ENCODE peak calls at places on chromosome 12, in seven cellular contexts. N, K, C, P, E, I and Y are unnamed samples. For H3K4me1, the result is how much of the 10 kb centered on the place peaks cover.

GRCh38 chr12:106106892-106107291 is 31.9 kb downstream of the NUAK1 start:
- DNase-seq in N (no peak), K (no peak), C (peak), P (no peak), E (no peak), I (no peak), Y (no peak)

GRCh38 chr12:57611116-57611809 is at the start of gene ARHGEF25:
- DNase-seq in N (peak), K (peak), C (peak), P (peak), E (peak), I (peak), Y (no peak)

GRCh38 chr12:45247589-45247988 is 31.7 kb downstream of the ANO6 start:
- DNase-seq in N (no peak), K (no peak), C (no peak), P (no peak), E (no peak), I (no peak), Y (no peak)

GRCh38 chr12:130835011-130835410 is 4.0 kb downstream of the STX2 start:
- DNase-seq in N (no peak), K (no peak), C (no peak), P (no peak), E (no peak), I (no peak), Y (no peak)

GRCh38 chr12:28222081-28222700 is 31.9 kb downstream of the CCDC91 start:
- DNase-seq in N (no peak), K (peak), C (no peak), P (no peak), E (no peak), I (no peak), Y (no peak)

GRCh38 chr12:45290218-45290609 is 74.3 kb downstream of the ANO6 start:
- DNase-seq in N (no peak), K (no peak), C (peak), P (no peak), E (no peak), I (no peak), Y (no peak)

GRCh38 chr12:131101703-131102492 is 148.2 kb downstream of the ADGRD1 start:
- DNase-seq in N (no peak), K (no peak), C (no peak), P (no peak), E (no peak), I (no peak), Y (peak)

GRCh38 chr12:51326762-51327439 is 2.9 kb upstream of the BIN2 start:
- DNase-seq in N (no peak), K (no peak), C (peak), P (no peak), E (no peak), I (no peak), Y (no peak)

GRCh38 chr12:92365333-92365732 is 219.7 kb upstream of the BTG1 start:
- DNase-seq in N (no peak), K (no peak), C (no peak), P (no peak), E (no peak), I (no peak), Y (no peak)

GRCh38 chr12:122517877-122518276 is 8.9 kb downstream of the RSRC2 start:
- DNase-seq in N (no peak), K (no peak), C (peak), P (no peak), E (no peak), I (no peak), Y (no peak)

GRCh38 chr12:86193931-86194330 is 62.3 kb downstream of the MGAT4C start:
- DNase-seq in N (no peak), K (no peak), C (no peak), P (no peak), E (no peak), I (no peak), Y (no peak)

GRCh38 chr12:91913651-91914050 is 232.0 kb downstream of the BTG1 start:
- DNase-seq in N (no peak), K (no peak), C (peak), P (no peak), E (no peak), I (no peak), Y (no peak)

GRCh38 chr12:52650520-52651081 is 1.4 kb downstream of the KRT2 start:
- DNase-seq in N (no peak), K (no peak), C (peak), P (no peak), E (no peak), I (no peak), Y (no peak)

GRCh38 chr12:107552263-107552662 is 133.3 kb upstream of the PWP1 start:
- DNase-seq in N (no peak), K (no peak), C (no peak), P (no peak), E (no peak), I (no peak), Y (no peak)

GRCh38 chr12:87676726-87677125 is 352.5 kb downstream of the C12orf50 start:
- DNase-seq in N (no peak), K (no peak), C (no peak), P (no peak), E (no peak), I (no peak), Y (no peak)

GRCh38 chr12:25151476-25151875 is 43.5 kb downstream of the DNAI7 start:
- DNase-seq in N (no peak), K (peak), C (peak), P (no peak), E (peak), I (peak), Y (peak)

GRCh38 chr12:128853321-128854197 is at the start of gene GLT1D1:
- DNase-seq in N (no peak), K (no peak), C (no peak), P (no peak), E (no peak), I (no peak), Y (no peak)

GRCh38 chr12:48037267-48037915 is 33.1 kb upstream of the COL2A1 start:
- DNase-seq in N (no peak), K (no peak), C (no peak), P (no peak), E (no peak), I (no peak), Y (no peak)

GRCh38 chr12:107645630-107646333 is 39.8 kb upstream of the PWP1 start:
- DNase-seq in N (no peak), K (no peak), C (no peak), P (peak), E (no peak), I (no peak), Y (no peak)

GRCh38 chr12:131527092-131527491 is 183.8 kb upstream of the SFSWAP start:
- DNase-seq in N (no peak), K (no peak), C (no peak), P (no peak), E (no peak), I (no peak), Y (no peak)

GRCh38 chr12:113471619-113472171 is at the start of gene LHX5:
- DNase-seq in N (no peak), K (peak), C (peak), P (no peak), E (no peak), I (no peak), Y (no peak)

GRCh38 chr12:107467716-107468115 is 217.9 kb upstream of the PWP1 start:
- DNase-seq in N (no peak), K (no peak), C (no peak), P (no peak), E (no peak), I (no peak), Y (no peak)

GRCh38 chr12:53603804-53604203 is 22.4 kb downstream of the ATF7 start:
- DNase-seq in N (no peak), K (no peak), C (no peak), P (no peak), E (no peak), I (no peak), Y (no peak)

GRCh38 chr12:123064885-123065619 is 84.6 kb downstream of the ARL6IP4 start:
- DNase-seq in N (no peak), K (peak), C (no peak), P (peak), E (no peak), I (no peak), Y (no peak)

GRCh38 chr12:79415754-79416435 is 274.9 kb downstream of the PAWR start:
- DNase-seq in N (no peak), K (no peak), C (peak), P (no peak), E (no peak), I (peak), Y (no peak)

GRCh38 chr12:1273051-1273450 is 282.0 kb downstream of the ERC1 start:
- DNase-seq in N (no peak), K (no peak), C (peak), P (no peak), E (no peak), I (no peak), Y (no peak)

GRCh38 chr12:6216581-6216980 is 16.4 kb downstream of the CD9 start:
- DNase-seq in N (no peak), K (no peak), C (no peak), P (no peak), E (no peak), I (no peak), Y (no peak)

GRCh38 chr12:6222009-6222702 is 22.0 kb downstream of the CD9 start:
- DNase-seq in N (no peak), K (no peak), C (no peak), P (no peak), E (no peak), I (peak), Y (no peak)

GRCh38 chr12:6221146-6221545 is 20.9 kb downstream of the CD9 start:
- DNase-seq in N (no peak), K (no peak), C (no peak), P (no peak), E (no peak), I (no peak), Y (no peak)

GRCh38 chr12:6218526-6218925 is 18.3 kb downstream of the CD9 start:
- DNase-seq in N (no peak), K (no peak), C (no peak), P (no peak), E (no peak), I (no peak), Y (no peak)

DNA sequence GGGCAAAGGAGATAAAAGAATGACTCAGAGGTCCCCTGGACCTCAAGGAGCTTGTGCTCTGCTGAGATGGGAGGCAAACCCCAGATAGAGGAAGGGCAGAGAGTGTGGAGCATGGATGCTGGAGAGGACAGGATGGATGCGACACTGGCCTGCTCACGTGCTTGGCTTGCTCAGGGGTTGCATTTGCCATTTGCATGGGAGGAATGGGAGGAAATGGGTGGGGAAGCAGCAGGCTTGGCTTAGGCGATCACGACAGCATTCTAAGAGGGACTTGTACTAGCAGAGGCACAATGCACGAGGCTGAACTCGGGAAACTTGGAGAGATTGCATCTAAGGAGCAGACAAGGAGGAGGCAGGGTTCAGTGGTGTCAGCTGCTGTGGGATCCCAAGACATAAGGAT is 19.8 kb downstream of the CD9 start:
- DNase-seq in N (no peak), K (no peak), C (no peak), P (no peak), E (no peak), I (no peak), Y (no peak)
- H3K4me1 ChIP-seq in N (under half), K (half or more), C (under half), P (under half), E (under half), I (half or more), Y (under half)

DNA sequence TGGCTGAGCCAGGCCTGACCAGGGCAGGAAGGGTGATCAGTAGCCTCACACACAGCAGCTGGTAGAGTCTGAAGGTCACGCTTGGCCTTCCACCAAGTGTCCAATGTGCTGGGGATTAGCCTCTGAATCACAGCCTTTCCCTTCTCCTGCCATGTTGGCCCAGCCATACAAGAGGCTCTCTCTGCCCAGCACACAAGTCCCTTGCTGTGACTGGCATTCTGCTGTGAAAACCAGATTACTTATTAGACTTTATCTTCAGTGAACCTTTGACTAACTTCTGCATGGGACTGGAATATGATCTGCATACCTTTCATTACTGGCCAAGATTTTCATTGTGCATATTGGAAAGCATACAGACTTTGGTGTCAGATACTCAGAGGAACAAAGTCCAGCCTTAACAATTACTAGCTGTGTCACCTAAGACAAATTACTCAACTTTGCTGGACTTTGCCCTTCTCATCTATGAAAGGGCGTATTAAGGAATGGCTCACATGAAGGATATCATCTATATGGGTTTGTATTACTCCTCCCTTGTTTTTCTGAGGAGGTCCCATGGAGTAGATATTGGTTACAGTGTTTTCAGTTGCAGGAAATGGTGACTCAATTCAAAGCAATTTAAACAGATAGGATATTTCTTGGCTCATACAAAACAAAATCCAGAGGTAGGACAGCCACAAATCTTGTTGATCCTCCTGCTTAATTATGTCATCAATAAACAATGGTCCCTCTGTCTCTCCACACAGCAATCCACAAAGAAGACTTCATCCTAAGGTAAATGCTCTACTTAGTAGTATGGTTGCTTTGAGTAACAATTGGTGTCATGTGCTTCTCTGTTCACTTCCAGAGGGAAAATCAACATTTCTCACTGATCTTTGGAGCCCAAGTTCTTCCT is 99.6 kb downstream of the DYRK2 start:
- DNase-seq in N (no peak), K (no peak), C (peak), P (peak), E (peak), I (peak), Y (peak)
- H3K27ac ChIP-seq in N (no peak), K (no peak), C (peak), P (peak), E (peak), I (peak), Y (peak)

GRCh38 chr12:46465307-46465706 is 92.7 kb upstream of the SLC38A2 start:
- DNase-seq in N (no peak), K (no peak), C (no peak), P (no peak), E (no peak), I (no peak), Y (no peak)

GRCh38 chr12:46470975-46471374 is 98.4 kb upstream of the SLC38A2 start:
- DNase-seq in N (no peak), K (no peak), C (peak), P (no peak), E (no peak), I (no peak), Y (no peak)

GRCh38 chr12:46468813-46469212 is 96.2 kb upstream of the SLC38A2 start:
- DNase-seq in N (no peak), K (no peak), C (no peak), P (no peak), E (no peak), I (no peak), Y (no peak)

GRCh38 chr12:46470039-46470627 is 97.6 kb upstream of the SLC38A2 start:
- DNase-seq in N (no peak), K (no peak), C (no peak), P (no peak), E (no peak), I (no peak), Y (no peak)

DNA sequence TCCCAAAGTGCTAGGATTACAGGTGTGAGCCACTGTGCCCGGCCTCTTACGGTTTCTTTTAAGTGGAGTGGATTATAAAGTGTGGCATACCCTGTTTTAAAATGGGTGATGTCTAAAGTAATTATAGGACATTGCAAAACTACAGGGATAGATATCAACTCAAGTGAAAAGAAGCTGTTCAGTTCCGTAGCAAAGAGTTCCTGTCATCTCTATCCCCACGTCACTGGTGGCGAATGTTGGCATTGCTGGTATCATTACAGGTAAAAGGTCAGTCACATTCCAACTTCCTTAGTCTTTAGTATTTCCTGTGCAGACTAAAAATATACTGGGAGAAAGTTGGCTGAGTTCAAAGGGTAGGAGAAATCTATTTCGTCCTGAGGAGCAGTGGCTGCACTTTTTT is 95.6 kb upstream of the SLC38A2 start:
- DNase-seq in N (no peak), K (no peak), C (no peak), P (peak), E (no peak), I (peak), Y (no peak)
- H3K4me1 ChIP-seq in N (under half), K (under half), C (under half), P (half or more), E (under half), I (under half), Y (under half)

GRCh38 chr12:84889818-84890217 is 22.8 kb downstream of the SLC6A15 start:
- DNase-seq in N (no peak), K (no peak), C (no peak), P (no peak), E (no peak), I (no peak), Y (no peak)
- H3K27ac ChIP-seq in N (no peak), K (no peak), C (no peak), P (no peak), E (no peak), I (no peak), Y (no peak)

DNA sequence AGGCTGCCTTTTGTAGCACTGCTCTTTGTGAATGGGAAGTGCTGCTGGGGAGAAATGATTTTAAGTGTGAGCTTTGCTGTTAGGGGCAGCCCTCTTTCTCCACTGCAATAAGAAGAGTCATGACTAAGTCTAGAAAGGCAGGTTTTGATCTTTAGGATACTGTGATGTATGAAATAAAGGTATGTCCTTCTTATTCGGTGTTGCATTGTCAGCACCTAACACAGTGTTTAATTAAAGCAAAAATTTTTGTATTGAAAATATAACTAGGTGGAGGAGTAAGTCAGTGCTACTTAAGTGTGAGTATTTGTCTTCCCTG is 81.5 kb downstream of the ETV6 start:
- DNase-seq in N (no peak), K (no peak), C (no peak), P (no peak), E (no peak), I (no peak), Y (no peak)
- H3K4me1 ChIP-seq in N (under half), K (under half), C (under half), P (under half), E (under half), I (half or more), Y (under half)

GRCh38 chr12:100798799-100799198 is 4.2 kb downstream of the ANO4 start:
- DNase-seq in N (no peak), K (no peak), C (no peak), P (no peak), E (no peak), I (no peak), Y (no peak)
- H3K27ac ChIP-seq in N (no peak), K (no peak), C (no peak), P (no peak), E (no peak), I (no peak), Y (no peak)

GRCh38 chr12:62731378-62731710 is 203.6 kb downstream of the PPM1H start:
- DNase-seq in N (no peak), K (no peak), C (peak), P (no peak), E (no peak), I (no peak), Y (no peak)

GRCh38 chr12:62737201-62737600 is 197.7 kb downstream of the PPM1H start:
- DNase-seq in N (no peak), K (no peak), C (no peak), P (no peak), E (no peak), I (no peak), Y (no peak)

GRCh38 chr12:62730649-62731377 is 204.1 kb downstream of the PPM1H start:
- DNase-seq in N (no peak), K (no peak), C (peak), P (no peak), E (peak), I (no peak), Y (no peak)

GRCh38 chr12:62736596-62736995 is 198.4 kb downstream of the PPM1H start:
- DNase-seq in N (no peak), K (no peak), C (no peak), P (no peak), E (no peak), I (no peak), Y (no peak)

GRCh38 chr12:62732861-62733427 is 202.0 kb downstream of the PPM1H start:
- DNase-seq in N (no peak), K (no peak), C (peak), P (no peak), E (peak), I (no peak), Y (no peak)
- H3K4me1 ChIP-seq in N (under half), K (under half), C (half or more), P (under half), E (half or more), I (half or more), Y (under half)

GRCh38 chr12:116812238-116812637 is 69.0 kb downstream of the HRK start:
- DNase-seq in N (no peak), K (no peak), C (no peak), P (no peak), E (no peak), I (no peak), Y (no peak)
- H3K27ac ChIP-seq in N (no peak), K (no peak), C (no peak), P (no peak), E (no peak), I (no peak), Y (no peak)

GRCh38 chr12:124623344-124623885 is 56.0 kb upstream of the NCOR2 start:
- DNase-seq in N (no peak), K (no peak), C (no peak), P (no peak), E (no peak), I (no peak), Y (no peak)
- H3K4me1 ChIP-seq in N (under half), K (under half), C (under half), P (under half), E (under half), I (under half), Y (under half)

GRCh38 chr12:119803391-119803791 is 73.7 kb downstream of the CIT start:
- DNase-seq in N (no peak), K (no peak), C (peak), P (no peak), E (no peak), I (no peak), Y (no peak)
- H3K27ac ChIP-seq in N (no peak), K (no peak), C (peak), P (no peak), E (no peak), I (peak), Y (no peak)